ENCODE peak calls at places on chromosomes 4 and X, in five cellular contexts. I is HL-60, M is breast epithelium, E is endothelial cell of umbilical vein, Y is suprapubic skin. X is an unnamed sample.

GRCh38 chr4:99390060-99390459 is 37.5 kb upstream of the ADH1C start:
- DNase-seq in I (no peak), M (no peak), E (no peak), Y (no peak), X (no peak)

GRCh38 chr4:90145331-90145730 is 18.1 kb downstream of the CCSER1 start:
- DNase-seq in I (no peak), M (no peak), E (no peak), Y (no peak), X (no peak)

GRCh38 chr4:113540859-113541258 is 220.7 kb downstream of the CAMK2D start:
- DNase-seq in I (no peak), M (no peak), E (peak; percentile 84), Y (no peak), X (no peak)

GRCh38 chrX:148659481-148659880 is 159.1 kb downstream of the AFF2 start:
- DNase-seq in I (no peak), M (no peak), E (no peak), Y (no peak), X (no peak)

GRCh38 chr4:39353478-39354177 is 12.5 kb downstream of the RFC1 start:
- DNase-seq in I (peak; percentile 28), M (no peak), E (peak; percentile 83), Y (no peak), X (peak; percentile 33)

GRCh38 chrX:153590961-153591956 is 7.7 kb downstream of the CCNQ start:
- DNase-seq in I (no peak), M (no peak), E (no peak), Y (no peak), X (no peak)

GRCh38 chrX:51878056-51878455 is 15.4 kb upstream of the MAGED1 start:
- DNase-seq in I (no peak), M (no peak), E (no peak), Y (no peak), X (no peak)

GRCh38 chrX:29913647-29914046 is 301.7 kb upstream of the MAGEB2 start:
- DNase-seq in I (no peak), M (no peak), E (no peak), Y (no peak), X (no peak)

GRCh38 chr4:137420901-137421384 is 111.4 kb downstream of the PCDH18 start:
- DNase-seq in I (no peak), M (no peak), E (no peak), Y (no peak), X (no peak)

GRCh38 chrX:131063613-131064012 is 5.5 kb downstream of the ARHGAP36 start:
- DNase-seq in I (no peak), M (no peak), E (no peak), Y (no peak), X (no peak)

DNA sequence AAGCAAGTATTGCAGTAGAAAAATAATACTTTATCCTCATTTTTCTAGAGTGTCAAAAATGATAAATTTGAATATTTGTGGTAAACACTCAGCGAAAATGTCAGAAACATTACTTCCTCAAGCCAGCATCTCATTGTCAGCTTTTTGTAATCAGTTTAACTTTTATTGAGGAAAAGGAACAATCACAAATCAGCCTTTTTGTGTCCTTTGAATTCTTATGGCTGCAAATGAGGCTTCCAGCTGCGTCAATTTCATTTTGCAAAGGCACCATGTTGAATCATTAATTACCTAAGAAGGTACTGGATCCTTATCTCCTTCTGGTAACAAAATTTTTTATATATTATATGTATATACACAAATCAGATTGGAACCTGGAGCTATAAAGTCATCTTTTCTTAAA is 442.6 kb upstream of the CPEB2 start:
- DNase-seq in I (no peak), M (no peak), E (no peak), Y (no peak), X (no peak)
- TF ChIP-seq POLR2AphosphoS5 in I (no peak), M (no peak), E (no peak), Y (no peak), X (no peak)

GRCh38 chr4:93042746-93043145 is 739.0 kb downstream of the GRID2 start:
- DNase-seq in I (no peak), M (no peak), E (no peak), Y (no peak), X (no peak)
- TF ChIP-seq POLR2AphosphoS5 in I (no peak), M (no peak), E (no peak), Y (no peak), X (no peak)

GRCh38 chr4:172323288-172323687 is 510.1 kb downstream of the GALNTL6 start:
- DNase-seq in I (no peak), M (no peak), E (no peak), Y (no peak), X (no peak)
- TF ChIP-seq POLR2AphosphoS5 in I (no peak), M (no peak), E (no peak), Y (no peak), X (no peak)

DNA sequence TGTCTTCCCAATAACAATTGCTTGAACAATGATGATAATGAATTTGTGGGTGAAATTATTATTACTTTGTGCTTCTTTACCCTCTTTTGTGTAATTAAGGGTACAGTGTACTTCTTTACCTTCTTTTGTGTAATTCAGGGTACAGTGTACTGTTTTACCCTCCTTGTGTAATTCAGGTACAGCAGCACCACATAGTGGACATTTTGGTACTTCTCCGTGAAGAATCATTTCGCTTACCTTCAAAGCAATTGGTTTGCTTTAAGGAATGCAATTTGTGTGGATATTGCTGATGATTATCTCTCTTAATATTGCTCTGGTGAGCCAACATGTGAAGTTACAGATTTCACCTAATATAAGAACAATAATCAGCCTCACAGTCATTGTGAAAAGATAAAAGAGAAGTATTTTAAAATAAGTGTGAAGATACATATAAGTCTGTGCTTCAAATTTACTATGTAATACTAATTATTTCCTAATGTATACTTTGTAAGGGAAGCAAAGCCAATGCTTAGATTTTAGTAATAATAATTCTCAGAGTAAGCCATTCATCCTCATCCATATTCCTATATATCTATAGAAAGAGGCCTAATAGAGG is 27.2 kb upstream of the SEC24B start:
- DNase-seq in I (no peak), M (no peak), E (peak; percentile 75), Y (no peak), X (no peak)
- TF ChIP-seq POLR2AphosphoS5 in I (no peak), M (no peak), E (no peak), Y (no peak), X (no peak)

DNA sequence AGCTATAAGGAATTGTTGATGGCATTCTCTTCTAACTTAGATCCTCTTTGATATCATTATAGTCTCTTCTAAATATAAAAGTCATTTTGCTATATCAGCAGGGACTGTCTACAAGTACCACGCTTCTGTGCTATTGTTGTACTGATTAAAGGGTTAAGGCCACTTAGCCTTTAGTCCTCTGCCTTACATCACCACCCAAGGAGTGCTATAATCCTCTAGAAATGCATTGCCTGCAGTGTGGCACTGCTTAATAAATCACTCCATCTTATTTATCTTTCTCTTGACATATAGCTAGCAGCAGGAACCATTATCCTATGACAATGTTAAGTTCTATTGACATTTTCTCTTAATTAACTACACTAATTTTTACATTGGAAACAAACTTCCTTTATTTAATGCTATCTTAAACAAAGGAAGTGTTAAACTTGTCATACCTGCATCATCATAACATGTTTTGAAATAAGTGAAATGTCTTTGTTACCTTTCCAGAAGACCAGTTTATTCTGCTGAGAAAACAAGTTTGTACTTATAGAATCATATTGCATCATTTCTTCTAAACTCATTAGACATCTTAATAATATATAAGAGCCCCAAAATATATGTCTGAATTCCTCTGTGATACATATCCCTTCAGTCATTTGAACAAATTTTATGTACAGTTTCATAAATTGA is 360.9 kb upstream of the ATOH1 start:
- DNase-seq in I (no peak), M (no peak), E (no peak), Y (no peak), X (no peak)
- TF ChIP-seq POLR2AphosphoS5 in I (no peak), M (no peak), E (no peak), Y (no peak), X (no peak)

X was measured in GM12892.